ENCODE peak calls at places on chromosomes 11 and 22, in four cellular contexts. One of them, this sample, is unnamed.

GRCh38 chr11:129209891-129210830 is 18.0 kb upstream of the ARHGAP32 start:
- DNase-seq in PC-3: no peak
- DNase-seq in mucosa of descending colon: no peak
- DNase-seq in foreskin fibroblast: peak
- DNase-seq in this sample: no peak

GRCh38 chr11:36540998-36541397 is 26.8 kb upstream of the RAG1 start:
- DNase-seq in PC-3: peak
- DNase-seq in mucosa of descending colon: peak
- DNase-seq in foreskin fibroblast: peak
- DNase-seq in this sample: peak

GRCh38 chr22:49666146-49666809 is 161.4 kb downstream of the BRD1 start:
- DNase-seq in PC-3: no peak
- DNase-seq in mucosa of descending colon: no peak
- DNase-seq in foreskin fibroblast: no peak
- DNase-seq in this sample: no peak

GRCh38 chr11:103648054-103648453 is 388.4 kb upstream of the DDI1 start:
- DNase-seq in PC-3: no peak
- DNase-seq in mucosa of descending colon: no peak
- DNase-seq in foreskin fibroblast: no peak
- DNase-seq in this sample: no peak

GRCh38 chr11:215581-216037 is 8.1 kb downstream of the RIC8A start:
- DNase-seq in PC-3: no peak
- DNase-seq in mucosa of descending colon: no peak
- DNase-seq in foreskin fibroblast: peak
- DNase-seq in this sample: no peak

GRCh38 chr11:96294289-96294688 is 48.7 kb downstream of the MAML2 start:
- DNase-seq in PC-3: no peak
- DNase-seq in mucosa of descending colon: no peak
- DNase-seq in foreskin fibroblast: no peak
- DNase-seq in this sample: no peak

GRCh38 chr11:120168108-120168959 is 30.4 kb upstream of the TRIM29 start:
- DNase-seq in PC-3: no peak
- DNase-seq in mucosa of descending colon: no peak
- DNase-seq in foreskin fibroblast: no peak
- DNase-seq in this sample: no peak

GRCh38 chr22:32144875-32145274 is 14.2 kb downstream of the C22orf42 start:
- DNase-seq in PC-3: no peak
- DNase-seq in mucosa of descending colon: no peak
- DNase-seq in foreskin fibroblast: no peak
- DNase-seq in this sample: no peak

GRCh38 chr11:32307921-32308320 is 127.4 kb downstream of the WT1 start:
- DNase-seq in PC-3: no peak
- DNase-seq in mucosa of descending colon: no peak
- DNase-seq in foreskin fibroblast: no peak
- DNase-seq in this sample: no peak

GRCh38 chr11:77170107-77170506 is 42.1 kb downstream of the MYO7A start:
- DNase-seq in PC-3: no peak
- DNase-seq in mucosa of descending colon: no peak
- DNase-seq in foreskin fibroblast: no peak
- DNase-seq in this sample: no peak

GRCh38 chr11:45872513-45873356 is 12.7 kb upstream of the MAPK8IP1 start:
- DNase-seq in PC-3: peak
- DNase-seq in mucosa of descending colon: no peak
- DNase-seq in foreskin fibroblast: peak
- DNase-seq in this sample: peak

GRCh38 chr11:70637186-70637800 is 239.0 kb downstream of the CTTN start:
- DNase-seq in PC-3: no peak
- DNase-seq in mucosa of descending colon: no peak
- DNase-seq in foreskin fibroblast: no peak
- DNase-seq in this sample: no peak

GRCh38 chr11:26522912-26523610 is 49.0 kb downstream of the MUC15 start:
- DNase-seq in PC-3: peak
- DNase-seq in mucosa of descending colon: peak
- DNase-seq in foreskin fibroblast: peak
- DNase-seq in this sample: peak

GRCh38 chr11:114413958-114414357 is 13.5 kb downstream of the RBM7 start:
- DNase-seq in PC-3: no peak
- DNase-seq in mucosa of descending colon: no peak
- DNase-seq in foreskin fibroblast: no peak
- DNase-seq in this sample: no peak

DNA sequence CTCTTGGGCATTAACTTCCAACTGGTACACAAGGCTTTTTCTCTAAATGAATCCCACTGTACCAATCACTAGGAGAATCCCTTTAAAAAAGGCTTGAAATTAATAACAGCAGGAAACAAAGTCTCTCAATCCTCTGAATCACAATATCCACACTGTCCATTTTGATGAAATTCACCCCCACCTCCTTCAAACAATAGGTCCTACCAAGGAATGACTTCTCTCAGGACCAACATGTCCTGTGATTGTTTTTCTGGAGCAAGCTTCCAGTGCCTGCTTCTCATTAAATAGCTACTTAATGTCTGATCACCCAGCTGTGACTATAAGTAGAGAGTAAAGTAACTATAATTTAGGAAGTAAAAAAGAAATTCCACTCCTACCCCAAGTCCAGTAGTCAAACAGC is 13.1 kb downstream of the NUMA1 start:
- DNase-seq in PC-3: no peak
- DNase-seq in mucosa of descending colon: no peak
- DNase-seq in foreskin fibroblast: no peak
- DNase-seq in this sample: no peak
- TF ChIP-seq CTCF in PC-3: no peak
- TF ChIP-seq CTCF in mucosa of descending colon: no peak
- TF ChIP-seq CTCF in foreskin fibroblast: no peak
- TF ChIP-seq CTCF in this sample: no peak

GRCh38 chr11:100752371-100753073 is 65.4 kb downstream of the ARHGAP42 start:
- DNase-seq in PC-3: peak
- DNase-seq in mucosa of descending colon: peak
- DNase-seq in foreskin fibroblast: no peak
- DNase-seq in this sample: no peak

GRCh38 chr11:100753562-100753961 is 66.5 kb downstream of the ARHGAP42 start:
- DNase-seq in PC-3: no peak
- DNase-seq in mucosa of descending colon: no peak
- DNase-seq in foreskin fibroblast: no peak
- DNase-seq in this sample: no peak

GRCh38 chr11:100753144-100753543 is 66.1 kb downstream of the ARHGAP42 start:
- DNase-seq in PC-3: peak
- DNase-seq in mucosa of descending colon: no peak
- DNase-seq in foreskin fibroblast: no peak
- DNase-seq in this sample: no peak

GRCh38 chr11:100746448-100746847 is 59.4 kb downstream of the ARHGAP42 start:
- DNase-seq in PC-3: no peak
- DNase-seq in mucosa of descending colon: no peak
- DNase-seq in foreskin fibroblast: no peak
- DNase-seq in this sample: no peak

DNA sequence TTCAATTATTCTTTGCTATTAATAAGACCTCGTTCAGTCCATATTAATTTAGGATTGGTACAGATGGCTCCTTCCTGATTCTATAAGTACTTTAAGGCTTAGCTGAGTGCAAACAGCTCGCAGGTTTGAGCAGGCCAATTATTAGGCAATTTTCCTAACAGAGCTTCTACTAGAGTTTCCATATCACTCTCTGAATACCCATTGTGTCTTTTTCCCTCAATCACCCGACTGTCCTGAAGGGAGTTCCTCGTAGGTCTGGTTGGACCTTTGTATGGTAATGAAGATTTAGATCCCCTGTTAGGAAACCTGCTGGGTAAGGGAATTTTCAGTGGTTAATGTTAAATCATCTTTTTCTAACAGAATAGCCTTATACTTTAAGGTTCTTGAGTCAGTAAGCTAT is 61.1 kb downstream of the ARHGAP42 start:
- DNase-seq in PC-3: no peak
- DNase-seq in mucosa of descending colon: no peak
- DNase-seq in foreskin fibroblast: no peak
- DNase-seq in this sample: no peak
- H3K4me3 ChIP-seq in PC-3: no peak
- H3K4me3 ChIP-seq in mucosa of descending colon: no peak
- H3K4me3 ChIP-seq in foreskin fibroblast: no peak
- H3K4me3 ChIP-seq in this sample: no peak

GRCh38 chr11:64284048-64284961 is at the start of gene BAD:
- DNase-seq in PC-3: peak
- DNase-seq in mucosa of descending colon: peak
- DNase-seq in foreskin fibroblast: peak
- DNase-seq in this sample: no peak
- TF ChIP-seq CTCF in PC-3: no peak
- TF ChIP-seq CTCF in mucosa of descending colon: no peak
- TF ChIP-seq CTCF in foreskin fibroblast: no peak
- TF ChIP-seq CTCF in this sample: no peak

GRCh38 chr11:27938011-27938410 is 169.9 kb downstream of the KIF18A start:
- DNase-seq in PC-3: no peak
- DNase-seq in mucosa of descending colon: no peak
- DNase-seq in foreskin fibroblast: no peak
- DNase-seq in this sample: no peak

GRCh38 chr11:27934830-27935145 is 173.2 kb downstream of the KIF18A start:
- DNase-seq in PC-3: peak
- DNase-seq in mucosa of descending colon: no peak
- DNase-seq in foreskin fibroblast: peak
- DNase-seq in this sample: peak

GRCh38 chr11:27930946-27931345 is 177.0 kb downstream of the KIF18A start:
- DNase-seq in PC-3: no peak
- DNase-seq in mucosa of descending colon: no peak
- DNase-seq in foreskin fibroblast: no peak
- DNase-seq in this sample: no peak

DNA sequence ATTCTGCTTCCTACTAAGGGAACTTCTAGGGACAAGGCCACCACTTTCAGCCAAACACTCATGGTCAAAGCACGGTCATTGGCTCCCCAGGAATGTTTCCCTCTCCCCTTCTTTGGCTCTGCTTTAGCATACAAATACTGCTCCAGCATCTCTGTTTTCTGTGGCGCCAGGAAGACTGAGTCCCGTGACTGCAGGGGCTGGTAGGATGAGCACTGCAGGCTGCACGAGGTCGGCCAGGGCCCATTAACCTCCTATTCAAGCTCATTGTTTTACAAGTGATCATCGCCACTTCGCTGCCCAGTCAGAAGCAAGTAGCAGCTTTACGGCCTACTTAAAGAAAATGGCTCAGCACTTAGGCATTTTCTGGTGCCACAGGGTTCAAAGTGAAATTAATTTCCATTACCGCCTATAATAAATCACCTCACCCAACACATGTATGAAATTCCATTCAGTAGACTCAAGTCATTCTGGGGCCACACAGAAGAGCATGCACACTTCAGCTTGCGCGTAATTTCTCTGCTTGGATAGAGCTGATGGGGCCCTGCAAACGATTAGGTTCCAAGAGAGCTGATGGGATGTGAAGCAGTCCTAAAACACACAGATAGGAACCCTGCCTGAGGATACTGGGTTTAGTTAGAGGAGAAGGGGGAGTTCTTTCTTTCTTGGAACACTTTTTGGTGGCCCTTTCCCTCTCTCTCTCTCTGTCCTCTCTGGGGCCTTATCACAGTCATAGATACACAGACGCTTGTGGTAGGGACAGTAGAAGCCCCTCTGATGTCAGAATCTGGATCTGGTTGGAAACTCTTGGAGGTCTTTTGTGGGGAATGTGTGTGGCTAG is 173.7 kb downstream of the KIF18A start:
- DNase-seq in PC-3: peak
- DNase-seq in mucosa of descending colon: no peak
- DNase-seq in foreskin fibroblast: peak
- DNase-seq in this sample: peak
- H3K4me3 ChIP-seq in PC-3: peak
- H3K4me3 ChIP-seq in mucosa of descending colon: no peak
- H3K4me3 ChIP-seq in foreskin fibroblast: peak
- H3K4me3 ChIP-seq in this sample: no peak

GRCh38 chr11:79052539-79052938 is 388.3 kb downstream of the TENM4 start:
- DNase-seq in PC-3: peak
- DNase-seq in mucosa of descending colon: no peak
- DNase-seq in foreskin fibroblast: peak
- DNase-seq in this sample: no peak
- TF ChIP-seq CTCF in PC-3: peak
- TF ChIP-seq CTCF in mucosa of descending colon: no peak
- TF ChIP-seq CTCF in foreskin fibroblast: peak
- TF ChIP-seq CTCF in this sample: peak

GRCh38 chr11:72871089-72871488 is 56.9 kb downstream of the ATG16L2 start:
- DNase-seq in PC-3: no peak
- DNase-seq in mucosa of descending colon: no peak
- DNase-seq in foreskin fibroblast: peak
- DNase-seq in this sample: no peak

GRCh38 chr11:72872012-72872411 is 57.8 kb downstream of the ATG16L2 start:
- DNase-seq in PC-3: no peak
- DNase-seq in mucosa of descending colon: no peak
- DNase-seq in foreskin fibroblast: no peak
- DNase-seq in this sample: no peak

GRCh38 chr11:72875736-72876135 is 61.5 kb downstream of the ATG16L2 start:
- DNase-seq in PC-3: no peak
- DNase-seq in mucosa of descending colon: no peak
- DNase-seq in foreskin fibroblast: no peak
- DNase-seq in this sample: no peak

GRCh38 chr11:72876147-72876546 is 61.9 kb downstream of the ATG16L2 start:
- DNase-seq in PC-3: no peak
- DNase-seq in mucosa of descending colon: no peak
- DNase-seq in foreskin fibroblast: no peak
- DNase-seq in this sample: no peak
- H3K4me3 ChIP-seq in PC-3: no peak
- H3K4me3 ChIP-seq in mucosa of descending colon: no peak
- H3K4me3 ChIP-seq in foreskin fibroblast: no peak
- H3K4me3 ChIP-seq in this sample: no peak

DNA sequence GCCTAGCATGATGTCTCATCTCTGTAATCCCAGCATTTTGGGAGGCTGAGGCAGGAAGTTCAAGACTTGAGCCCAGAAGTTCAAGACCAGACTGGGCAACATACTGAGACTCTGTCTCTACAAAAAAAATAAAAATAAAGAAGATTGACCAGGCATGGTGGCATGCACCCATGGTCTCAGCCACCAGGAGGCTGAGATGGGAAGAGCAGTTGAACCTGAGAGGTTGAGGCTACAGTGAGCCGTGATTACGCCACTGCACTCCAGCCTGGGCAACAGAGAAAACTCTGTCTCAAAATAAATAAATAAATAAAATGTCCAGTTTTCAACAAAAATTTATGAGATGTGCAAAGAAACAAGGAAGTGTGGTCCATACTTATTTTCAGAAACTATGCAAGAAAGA is 28.3 kb downstream of the EFCAB6 start:
- DNase-seq in PC-3: peak
- DNase-seq in mucosa of descending colon: no peak
- DNase-seq in foreskin fibroblast: no peak
- DNase-seq in this sample: no peak
- TF ChIP-seq CTCF in PC-3: peak
- TF ChIP-seq CTCF in mucosa of descending colon: no peak
- TF ChIP-seq CTCF in foreskin fibroblast: peak
- TF ChIP-seq CTCF in this sample: peak

GRCh38 chr11:1532606-1533341 is 39.3 kb downstream of the DUSP8 start:
- DNase-seq in PC-3: no peak
- DNase-seq in mucosa of descending colon: no peak
- DNase-seq in foreskin fibroblast: peak
- DNase-seq in this sample: no peak
- H3K4me3 ChIP-seq in PC-3: no peak
- H3K4me3 ChIP-seq in mucosa of descending colon: no peak
- H3K4me3 ChIP-seq in foreskin fibroblast: no peak
- H3K4me3 ChIP-seq in this sample: no peak

This sample was measured in HFF-Myc.